ENCODE peak calls at places on chromosome 9, in eight cellular contexts. P is GM23338; L is ovary; S is fibroblast of lung; N is prostate gland; T is adrenal gland; C is GM23248; R is effector memory CD4-positive, alpha-beta T cell. U is an unnamed sample. For H3K27me3, the result is how much of the 10 kb centered on the place peaks cover.

GRCh38 chr9:3758816-3759576 is 233.2 kb upstream of the RFX3 start:
- DNase-seq in L (no peak), P (no peak), C (no peak), S (peak), T (no peak), N (no peak), R (no peak), U (no peak)

GRCh38 chr9:133761641-133762248 is 23.6 kb upstream of the SARDH start:
- DNase-seq in R (no peak), T (no peak), N (no peak), P (no peak), C (no peak), L (no peak), S (no peak), U (no peak)

GRCh38 chr9:16360247-16360646 is 510.2 kb downstream of the BNC2 start:
- DNase-seq in C (no peak), T (no peak), N (no peak), P (no peak), R (no peak), L (no peak), S (no peak), U (no peak)

GRCh38 chr9:34256104-34256503 is 73.0 kb downstream of the KIF24 start:
- DNase-seq in P (peak), R (no peak), N (no peak), T (no peak), L (no peak), C (peak), S (peak), U (no peak)

GRCh38 chr9:26169684-26170083 is 491.4 kb upstream of the TUSC1 start:
- DNase-seq in S (no peak), R (no peak), N (no peak), L (no peak), P (no peak), T (no peak), C (peak), U (no peak)

GRCh38 chr9:103245369-103245768 is 250.2 kb downstream of the CYLC2 start:
- DNase-seq in N (no peak), R (no peak), L (no peak), T (no peak), S (no peak), P (no peak), C (no peak), U (no peak)

GRCh38 chr9:113614843-113615648 is 151.5 kb downstream of the RGS3 start:
- DNase-seq in N (no peak), L (peak), C (peak), S (peak), P (no peak), R (no peak), T (no peak), U (peak)

GRCh38 chr9:109001275-109001676 is 12.0 kb downstream of the CTNNAL1 start:
- DNase-seq in S (peak), T (no peak), N (no peak), L (no peak), R (no peak), P (no peak), C (peak), U (peak)

GRCh38 chr9:109286981-109287380 is 33.9 kb downstream of the EPB41L4B start:
- DNase-seq in L (no peak), N (peak), R (no peak), S (no peak), C (peak), T (no peak), P (no peak), U (no peak)

GRCh38 chr9:79799691-79800345 is 228.1 kb downstream of the TLE4 start:
- DNase-seq in R (no peak), P (no peak), L (no peak), S (peak), N (no peak), T (no peak), C (no peak), U (peak)

GRCh38 chr9:137293094-137293481 is 9.0 kb downstream of the NRARP start:
- DNase-seq in S (no peak), P (no peak), C (no peak), L (no peak), T (no peak), N (peak), R (no peak), U (no peak)

GRCh38 chr9:135222991-135223760 is 135.7 kb downstream of the OLFM1 start:
- DNase-seq in T (no peak), C (no peak), N (no peak), L (no peak), S (no peak), R (no peak), P (no peak), U (no peak)

GRCh38 chr9:38141751-38142150 is 72.7 kb upstream of the SHB start:
- DNase-seq in P (no peak), L (no peak), C (peak), T (no peak), S (peak), N (no peak), R (no peak), U (peak)

GRCh38 chr9:14418262-14419200 is 104.6 kb upstream of the NFIB start:
- DNase-seq in R (no peak), T (no peak), C (no peak), P (peak), N (no peak), S (peak), L (no peak), U (no peak)

GRCh38 chr9:70421272-70422180 is 7.1 kb upstream of the KLF9 start:
- DNase-seq in L (peak), N (no peak), T (no peak), S (peak), C (peak), R (no peak), P (peak), U (no peak)

GRCh38 chr9:88179080-88179521 is 40.8 kb upstream of the SPATA31C2 start:
- DNase-seq in L (no peak), P (no peak), S (no peak), R (no peak), C (no peak), N (no peak), T (peak), U (no peak)

GRCh38 chr9:96122756-96123155 is 179.2 kb downstream of the HSD17B3 start:
- DNase-seq in C (peak), P (no peak), L (no peak), T (no peak), S (peak), N (no peak), R (no peak), U (no peak)

GRCh38 chr9:27771803-27772545 is 198.7 kb upstream of the C9orf72 start:
- DNase-seq in C (no peak), R (no peak), L (no peak), S (no peak), T (no peak), N (no peak), P (peak), U (no peak)

GRCh38 chr9:13186091-13186490 is 93.4 kb downstream of the MPDZ start:
- DNase-seq in L (no peak), N (no peak), P (no peak), T (no peak), C (no peak), S (no peak), R (no peak), U (peak)

GRCh38 chr9:110126986-110127864 is 80.7 kb downstream of the C9orf152 start:
- DNase-seq in R (no peak), P (peak), L (peak), C (no peak), N (no peak), S (peak), T (peak), U (peak)

GRCh38 chr9:37678789-37679273 is 28.1 kb downstream of the FRMPD1 start:
- DNase-seq in T (no peak), N (no peak), C (no peak), S (no peak), R (no peak), P (peak), L (no peak), U (no peak)

GRCh38 chr9:113771199-113771598 is 104.9 kb upstream of the ZNF618 start:
- DNase-seq in N (no peak), L (no peak), R (no peak), T (no peak), C (no peak), P (no peak), S (no peak), U (no peak)

GRCh38 chr9:110258671-110259070 is 2.4 kb upstream of the TXN start:
- DNase-seq in R (no peak), L (no peak), N (no peak), P (no peak), S (no peak), T (no peak), C (no peak), U (no peak)

GRCh38 chr9:113541019-113541900 is 77.7 kb downstream of the RGS3 start:
- DNase-seq in L (no peak), N (no peak), P (peak), C (peak), R (no peak), T (peak), S (peak), U (peak)

DNA sequence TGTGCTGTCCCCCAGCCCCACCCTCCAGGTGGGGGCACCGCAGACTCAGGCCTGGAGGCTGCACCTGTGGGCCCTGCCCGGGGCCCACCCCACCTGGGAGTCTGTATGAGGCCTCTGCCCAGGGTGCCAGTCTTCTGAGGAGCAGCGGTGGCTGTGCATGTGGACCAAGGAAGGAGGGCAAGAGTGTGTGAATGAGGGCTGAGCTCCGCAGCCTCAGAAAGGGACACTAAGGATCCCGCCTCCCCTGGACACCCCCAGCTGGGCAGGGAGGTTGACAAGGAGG is 19.1 kb downstream of the FGD3 start:
- DNase-seq in P (no peak), L (no peak), R (no peak), T (no peak), C (no peak), S (no peak), N (no peak), U (no peak)
- H3K27me3 ChIP-seq in P (under half), L (under half), R (under half), T (under half), C (under half), S (under half), N (under half), U (under half)

GRCh38 chr9:89537166-89537565 is 39.3 kb upstream of the SEMA4D start:
- DNase-seq in N (no peak), T (no peak), C (no peak), P (no peak), L (no peak), S (no peak), R (no peak), U (no peak)
- H3K4me3 ChIP-seq in N (no peak), T (no peak), C (no peak), P (no peak), L (no peak), S (no peak), R (peak), U (no peak)

GRCh38 chr9:131809941-131810344 is 70.1 kb upstream of the RAPGEF1 start:
- DNase-seq in P (no peak), N (no peak), C (peak), S (peak), T (no peak), L (no peak), R (no peak), U (peak)

GRCh38 chr9:131810351-131811170 is 70.7 kb upstream of the RAPGEF1 start:
- DNase-seq in L (no peak), T (no peak), N (no peak), R (no peak), C (no peak), S (no peak), P (no peak), U (no peak)

GRCh38 chr9:131812116-131812790 is 72.4 kb upstream of the RAPGEF1 start:
- DNase-seq in R (no peak), P (no peak), L (no peak), C (no peak), N (no peak), T (no peak), S (no peak), U (no peak)

GRCh38 chr9:131813116-131813515 is 73.2 kb upstream of the RAPGEF1 start:
- DNase-seq in P (no peak), R (no peak), T (no peak), N (no peak), L (no peak), S (peak), C (peak), U (peak)

DNA sequence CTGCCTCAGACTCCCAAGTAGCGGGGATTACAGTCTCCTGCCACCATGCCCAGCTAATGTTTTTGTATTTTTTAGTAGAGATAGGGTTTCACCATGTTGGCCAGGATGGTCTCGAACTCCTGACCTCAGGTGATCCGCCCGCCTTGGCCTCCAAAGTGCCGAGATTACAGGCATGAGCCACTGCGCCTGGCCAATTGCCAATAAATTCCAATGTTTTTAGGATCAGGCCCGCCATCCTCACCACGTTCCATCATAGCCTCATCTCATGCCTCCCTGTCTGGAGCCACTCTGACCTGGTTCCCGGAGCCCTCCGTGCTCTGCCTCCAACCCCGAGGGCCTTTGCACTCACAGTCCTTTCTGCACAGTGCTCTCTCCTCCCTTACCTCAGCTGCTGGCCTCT is 71.5 kb upstream of the RAPGEF1 start:
- DNase-seq in S (no peak), R (no peak), N (no peak), C (no peak), L (no peak), T (no peak), P (no peak), U (no peak)
- H3K27me3 ChIP-seq in S (under half), R (under half), N (under half), C (under half), L (under half), T (under half), P (under half), U (under half)

DNA sequence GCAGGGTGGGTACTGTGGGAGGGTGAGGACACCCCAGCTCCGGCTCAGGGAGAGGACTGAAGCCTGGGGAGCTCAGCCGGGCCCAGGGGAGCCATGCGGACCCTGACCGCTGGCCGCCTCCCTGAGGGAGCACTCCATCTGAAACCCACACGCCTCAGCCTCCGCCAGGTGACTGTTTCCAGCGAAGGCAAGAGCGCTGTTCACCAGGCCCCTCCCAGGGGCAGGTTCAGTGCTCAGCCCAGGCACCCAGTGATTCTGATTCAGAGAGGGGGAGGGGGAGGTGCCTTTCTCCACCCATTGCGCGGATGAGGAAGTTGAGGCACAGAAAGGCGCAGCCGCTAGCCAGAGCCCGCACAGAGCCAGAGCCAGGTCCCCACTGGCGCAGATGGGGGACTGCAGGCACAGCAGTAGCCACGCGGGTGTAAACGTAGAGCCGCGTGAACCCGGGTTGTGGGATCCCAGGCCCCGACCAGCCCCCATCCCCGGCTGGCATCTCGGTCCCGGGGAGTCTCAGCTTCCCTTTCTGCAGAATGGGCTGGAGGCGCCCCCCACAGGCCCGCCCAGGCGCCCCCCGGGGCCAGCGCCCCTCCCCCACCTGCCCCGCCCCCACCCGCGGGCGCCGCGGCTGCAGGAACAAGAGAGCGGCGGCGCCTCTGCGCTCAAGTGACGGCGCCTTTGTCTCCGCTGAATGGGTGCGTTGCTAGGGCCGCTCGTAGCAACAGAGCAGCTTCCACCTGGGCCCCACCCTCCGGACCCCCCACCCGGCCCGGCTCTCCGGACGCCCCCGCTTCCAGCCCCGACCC is 27.2 kb downstream of the ADGRD2 start:
- DNase-seq in N (no peak), S (no peak), P (peak), L (no peak), T (no peak), C (peak), R (no peak), U (no peak)
- H3K4me3 ChIP-seq in N (no peak), S (no peak), P (peak), L (no peak), T (no peak), C (no peak), R (no peak), U (no peak)

DNA sequence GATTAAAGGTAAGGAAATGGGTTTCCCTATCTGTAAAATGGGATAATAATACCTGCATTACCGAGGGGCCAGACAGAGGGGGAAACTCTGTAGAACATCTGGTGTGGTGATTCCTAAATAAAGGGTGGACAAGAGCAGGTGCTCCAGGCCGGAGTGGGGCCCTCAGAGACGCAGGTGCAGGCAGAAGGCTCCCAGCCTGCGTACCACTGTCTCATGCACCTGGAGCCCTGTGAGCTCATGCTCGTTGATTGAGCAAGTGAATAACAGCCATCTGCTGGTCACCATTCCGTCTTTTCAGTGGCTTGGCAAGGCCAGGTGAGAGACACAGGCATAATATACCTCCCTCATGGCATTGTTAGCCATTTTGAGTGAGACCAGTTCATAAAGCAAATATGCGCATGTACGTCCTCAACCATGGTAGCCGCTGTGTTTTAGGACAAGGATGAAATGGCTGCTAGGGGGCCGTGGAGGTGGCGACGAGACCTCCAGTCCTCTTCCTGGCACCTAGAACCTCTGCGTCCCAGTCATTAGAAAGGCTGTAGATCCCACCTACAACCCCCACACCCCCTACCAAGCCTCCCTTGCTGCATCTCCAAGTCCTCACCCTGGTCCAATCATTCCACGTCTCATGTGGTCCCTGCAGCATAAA is 198.0 kb upstream of the MVB12B start:
- DNase-seq in R (no peak), N (no peak), T (no peak), L (no peak), P (no peak), S (no peak), C (no peak), U (no peak)
- H3K27me3 ChIP-seq in R (under half), N (under half), T (under half), L (under half), P (under half), S (under half), C (under half), U (under half)